ENCODE peak calls at places on chromosomes 2 and 18, in eight cellular contexts. J, Q, O, U, W, L, Z and F are unnamed samples.

GRCh38 chr2:178845565-178846457 is 38.6 kb upstream of the TTN start:
- DNase-seq in Q (no peak), J (no peak), O (no peak), L (no peak), Z (peak; percentile 71), W (no peak), U (no peak), F (no peak)

GRCh38 chr2:239395524-239395923 is 5.3 kb downstream of the HDAC4 start:
- DNase-seq in W (no peak), O (no peak), L (no peak), Z (no peak), J (no peak), Q (no peak), U (no peak), F (no peak)

GRCh38 chr2:98769784-98770183 is 38.9 kb upstream of the MGAT4A start:
- DNase-seq in Z (no peak), U (no peak), L (no peak), W (no peak), Q (no peak), J (no peak), O (no peak), F (no peak)

GRCh38 chr2:8537572-8538155 is 144.2 kb upstream of the ID2 start:
- DNase-seq in W (no peak), U (no peak), L (no peak), O (no peak), Q (no peak), Z (no peak), J (no peak), F (no peak)

GRCh38 chr18:48216639-48217280 is 192.4 kb downstream of the ZBTB7C start:
- DNase-seq in Q (no peak), U (no peak), L (no peak), O (no peak), Z (no peak), J (no peak), W (no peak), F (no peak)

GRCh38 chr2:57076856-57077255 is 893.1 kb downstream of the CCDC85A start:
- DNase-seq in W (no peak), L (no peak), J (no peak), Q (no peak), U (no peak), O (no peak), Z (peak; percentile 84), F (no peak)

GRCh38 chr2:38836801-38837200 is 38.9 kb downstream of the DHX57 start:
- DNase-seq in J (no peak), O (no peak), W (no peak), U (no peak), Z (no peak), L (no peak), Q (no peak), F (no peak)

GRCh38 chr2:133879703-133880102 is 311.4 kb upstream of the NCKAP5 start:
- DNase-seq in Q (no peak), Z (no peak), L (no peak), W (no peak), J (no peak), U (no peak), O (no peak), F (no peak)

GRCh38 chr2:128635361-128635900 is 316.8 kb upstream of the HS6ST1 start:
- DNase-seq in Q (no peak), O (no peak), J (no peak), U (no peak), W (no peak), L (no peak), Z (no peak), F (peak; percentile 25)

GRCh38 chr2:191333911-191334357 is 88.7 kb downstream of the MYO1B start:
- DNase-seq in J (peak; percentile 96), W (no peak), O (no peak), L (no peak), Z (peak; percentile 88), Q (no peak), U (peak; percentile 93), F (no peak)

GRCh38 chr2:138012968-138013367 is 48.7 kb downstream of the HNMT start:
- DNase-seq in L (no peak), U (no peak), O (no peak), Q (no peak), J (no peak), W (no peak), Z (no peak), F (no peak)

GRCh38 chr2:218396688-218397501 is 2.8 kb upstream of the CTDSP1 start:
- DNase-seq in J (peak; percentile 70), U (no peak), Z (peak; percentile 51), Q (peak; percentile 43), W (peak; percentile 93), O (no peak), L (peak; percentile 55), F (no peak)

GRCh38 chr2:205570641-205571040 is 111.7 kb upstream of the NRP2 start:
- DNase-seq in Q (no peak), O (no peak), Z (no peak), J (no peak), W (no peak), L (no peak), U (no peak), F (no peak)

GRCh38 chr2:113831156-113831555 is 58.7 kb upstream of the ACTR3 start:
- DNase-seq in Z (no peak), O (no peak), L (peak; percentile 93), W (no peak), J (peak; percentile 51), U (no peak), Q (no peak), F (no peak)

GRCh38 chr2:207338220-207338607 is 172.5 kb upstream of the KLF7 start:
- DNase-seq in L (no peak), J (no peak), Z (no peak), O (no peak), W (no peak), Q (no peak), U (no peak), F (no peak)

GRCh38 chr2:207341114-207341750 is 175.5 kb upstream of the KLF7 start:
- DNase-seq in L (no peak), Z (no peak), U (no peak), Q (no peak), O (no peak), J (no peak), W (no peak), F (no peak)

GRCh38 chr2:207338610-207339009 is 172.9 kb upstream of the KLF7 start:
- DNase-seq in Q (no peak), Z (no peak), L (no peak), W (no peak), U (no peak), J (no peak), O (no peak), F (no peak)

GRCh38 chr2:207337234-207338219 is 171.8 kb upstream of the KLF7 start:
- DNase-seq in L (peak; percentile 52), Q (no peak), Z (peak; percentile 93), W (no peak), U (no peak), O (no peak), J (no peak), F (no peak)

DNA sequence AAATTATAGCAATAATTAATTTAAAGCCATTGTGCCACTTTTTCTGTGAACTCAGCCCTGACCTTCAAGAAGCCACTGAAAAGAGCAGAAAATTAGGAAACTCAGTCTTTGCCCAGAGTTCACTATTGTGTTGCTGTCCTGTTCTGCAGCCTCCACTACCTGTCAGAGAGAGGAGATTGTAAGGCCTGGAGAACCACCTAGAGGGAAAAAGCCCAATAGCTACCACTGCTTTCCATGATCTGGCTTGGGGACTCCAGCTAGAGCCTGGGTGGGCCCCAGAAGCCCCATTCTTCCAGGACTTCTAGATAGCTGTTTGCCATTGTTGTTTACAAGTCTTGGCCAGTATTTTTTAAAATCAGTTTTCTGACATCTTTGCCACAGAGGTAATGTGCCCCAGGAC is 176.1 kb upstream of the KLF7 start:
- DNase-seq in W (no peak), L (no peak), J (no peak), Q (peak; percentile 14), U (no peak), O (no peak), Z (peak; percentile 22), F (no peak)
- TF ChIP-seq CTCF in W (no peak), L (no peak), J (no peak), Q (no peak), U (no peak), O (no peak), Z (peak; percentile 18), F (no peak)

DNA sequence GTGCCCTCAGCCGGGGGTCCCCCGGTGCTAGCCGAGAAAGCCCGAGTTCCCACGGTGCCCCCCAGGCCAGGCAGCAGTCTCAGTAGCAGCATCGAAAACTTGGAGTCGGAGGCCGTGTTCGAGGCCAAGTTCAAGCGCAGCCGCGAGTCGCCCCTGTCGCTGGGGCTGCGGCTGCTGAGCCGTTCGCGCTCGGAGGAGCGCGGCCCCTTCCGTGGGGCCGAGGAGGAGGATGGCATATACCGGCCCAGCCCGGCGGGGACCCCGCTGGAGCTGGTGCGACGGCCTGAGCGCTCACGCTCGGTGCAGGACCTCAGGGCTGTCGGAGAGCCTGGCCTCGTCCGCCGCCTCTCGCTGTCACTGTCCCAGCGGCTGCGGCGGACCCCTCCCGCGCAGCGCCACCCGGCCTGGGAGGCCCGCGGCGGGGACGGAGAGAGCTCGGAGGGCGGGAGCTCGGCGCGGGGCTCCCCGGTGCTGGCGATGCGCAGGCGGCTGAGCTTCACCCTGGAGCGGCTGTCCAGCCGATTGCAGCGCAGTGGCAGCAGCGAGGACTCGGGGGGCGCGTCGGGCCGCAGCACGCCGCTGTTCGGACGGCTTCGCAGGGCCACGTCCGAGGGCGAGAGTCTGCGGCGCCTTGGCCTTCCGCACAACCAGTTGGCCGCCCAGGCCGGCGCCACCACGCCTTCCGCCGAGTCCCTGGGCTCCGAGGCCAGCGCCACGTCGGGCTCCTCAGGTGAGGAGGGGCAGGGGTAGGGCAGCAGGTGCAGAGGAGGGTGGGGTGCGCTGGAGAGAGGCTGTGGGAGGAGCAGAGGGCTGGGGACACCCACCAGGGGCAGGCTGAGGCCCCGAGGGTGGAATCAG is 14.1 kb upstream of the GMPPA start:
- DNase-seq in L (no peak), J (no peak), Z (peak; percentile 7), O (no peak), Q (peak; percentile 26), U (no peak), W (no peak), F (no peak)
- TF ChIP-seq CTCF in L (no peak), J (no peak), Z (no peak), O (no peak), Q (no peak), U (no peak), W (no peak), F (no peak)

GRCh38 chr18:10142496-10143160 is 228.8 kb downstream of the VAPA start:
- DNase-seq in O (no peak), U (no peak), Z (no peak), Q (no peak), J (peak; percentile 69), W (no peak), L (no peak), F (peak; percentile 32)
- TF ChIP-seq CTCF in O (no peak), U (no peak), Z (no peak), Q (no peak), J (no peak), W (no peak), L (no peak), F (no peak)

DNA sequence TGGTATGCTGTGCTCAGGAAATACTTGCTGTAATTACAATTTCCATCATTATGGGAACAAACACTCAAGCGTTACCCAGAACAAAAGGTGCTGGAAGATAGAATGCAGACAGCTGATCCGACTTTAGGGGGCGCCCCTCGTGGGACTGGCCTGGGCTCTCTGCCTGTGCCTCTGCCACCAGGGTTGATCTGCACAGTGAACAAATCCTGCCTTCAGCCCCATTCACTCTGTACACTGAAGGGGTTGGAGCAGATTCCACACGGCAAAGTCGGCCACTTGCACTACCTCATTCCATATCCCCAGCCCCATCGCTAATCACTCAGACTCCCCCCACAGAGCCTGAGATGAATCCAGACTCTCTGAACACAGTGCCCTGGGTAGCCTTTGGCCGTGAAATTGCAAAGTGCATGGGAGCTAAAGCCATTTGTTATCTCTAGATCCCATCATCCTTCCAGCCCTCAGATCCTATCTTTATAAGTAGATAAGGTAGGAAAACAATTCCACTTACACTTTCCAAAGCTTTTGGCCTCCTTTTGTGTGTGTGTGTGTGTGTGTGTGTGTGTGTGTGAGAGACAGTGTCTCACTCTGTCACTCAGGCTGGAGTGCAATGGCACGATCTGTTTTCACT is 69.3 kb downstream of the INPP5D start:
- DNase-seq in O (peak; percentile 22), W (no peak), U (no peak), J (no peak), Z (no peak), L (no peak), Q (peak; percentile 41), F (no peak)
- TF ChIP-seq CTCF in O (peak; percentile 47), W (no peak), U (peak; percentile 43), J (no peak), Z (peak; percentile 28), L (peak; percentile 36), Q (peak; percentile 35), F (no peak)